ENCODE peak calls at places on chromosomes 16 and 17, in four cellular contexts. I is cardiac muscle cell, P is GM13977, R is nephron progenitor cell. V is an unnamed sample.

GRCh38 chr17:2189231-2189630 is 114.4 kb downstream of the SMG6 start:
- DNase-seq in I (no peak), P (no peak), R (no peak), V (no peak)

GRCh38 chr17:43467981-43468541 is 15.7 kb upstream of the DHX8 start:
- DNase-seq in I (no peak), P (no peak), R (peak), V (no peak)

GRCh38 chr16:67915831-67916723 is 15.6 kb downstream of the CTRL start:
- DNase-seq in I (no peak), P (no peak), R (no peak), V (no peak)

GRCh38 chr17:74773871-74774286 is 2.3 kb downstream of the NAT9 start:
- DNase-seq in I (no peak), P (no peak), R (no peak), V (no peak)

GRCh38 chr16:38941-39892 is 14.2 kb downstream of the POLR3K start:
- DNase-seq in I (no peak), P (peak), R (no peak), V (peak)

GRCh38 chr17:5560361-5560988 is 23.8 kb downstream of the NLRP1 start:
- DNase-seq in I (no peak), P (no peak), R (no peak), V (no peak)

GRCh38 chr17:29178750-29179231 is 1.4 kb downstream of the MYO18A start:
- DNase-seq in I (no peak), P (no peak), R (no peak), V (no peak)

GRCh38 chr16:7321661-7322060 is 11.0 kb upstream of the RBFOX1 start:
- DNase-seq in I (no peak), P (no peak), R (no peak), V (no peak)

GRCh38 chr17:28570716-28571254 is 539 bp downstream of the PIGS start:
- DNase-seq in I (peak), P (peak), R (peak), V (peak)

GRCh38 chr17:73820686-73821448 is 176.6 kb upstream of the SDK2 start:
- DNase-seq in I (peak), P (no peak), R (peak), V (no peak)

GRCh38 chr17:37483311-37484039 is 6.2 kb upstream of the DUSP14 start:
- DNase-seq in I (no peak), P (peak), R (no peak), V (peak)

GRCh38 chr17:36918260-36918691 is 19.0 kb upstream of the LHX1 start:
- DNase-seq in I (peak), P (no peak), R (no peak), V (no peak)

GRCh38 chr17:45006927-45007461 is 38.9 kb upstream of the C1QL1 start:
- DNase-seq in I (no peak), P (no peak), R (no peak), V (no peak)

GRCh38 chr17:49996121-49996494 is 1.1 kb upstream of the DLX3 start:
- DNase-seq in I (no peak), P (no peak), R (no peak), V (no peak)

GRCh38 chr16:82979406-82980111 is 352.8 kb downstream of the CDH13 start:
- DNase-seq in I (no peak), P (no peak), R (no peak), V (no peak)

GRCh38 chr16:7090628-7091115 is 242.0 kb upstream of the RBFOX1 start:
- DNase-seq in I (no peak), P (no peak), R (no peak), V (no peak)

GRCh38 chr17:78706271-78706915 is 75.7 kb downstream of the CYTH1 start:
- DNase-seq in I (no peak), P (peak), R (no peak), V (peak)

GRCh38 chr17:13372432-13372831 is 229.3 kb downstream of the HS3ST3A1 start:
- DNase-seq in I (no peak), P (no peak), R (no peak), V (no peak)

GRCh38 chr17:3575506-3575905 is 17.9 kb upstream of the TRPV3 start:
- DNase-seq in I (no peak), P (no peak), R (no peak), V (no peak)

GRCh38 chr17:64546716-64547115 is 39.9 kb downstream of the CEP95 start:
- DNase-seq in I (no peak), P (no peak), R (no peak), V (no peak)

GRCh38 chr16:68510775-68511174 is 28.3 kb upstream of the ZFP90 start:
- DNase-seq in I (no peak), P (no peak), R (no peak), V (no peak)

GRCh38 chr16:56401482-56401881 is 23.9 kb downstream of the AMFR start:
- DNase-seq in I (no peak), P (no peak), R (no peak), V (peak)

GRCh38 chr17:48907713-48908046 is 527 bp upstream of the UBE2Z start:
- DNase-seq in I (no peak), P (no peak), R (no peak), V (no peak)

GRCh38 chr17:35865412-35866355 is 3.0 kb downstream of the HEATR9 start:
- DNase-seq in I (no peak), P (no peak), R (no peak), V (no peak)

GRCh38 chr16:19698480-19699465 is 19.3 kb downstream of the KNOP1 start:
- DNase-seq in I (no peak), P (no peak), R (no peak), V (no peak)

GRCh38 chr17:57366558-57367351 is 110.4 kb downstream of the MSI2 start:
- DNase-seq in I (no peak), P (no peak), R (no peak), V (no peak)

GRCh38 chr16:56041556-56042140 is 149.6 kb upstream of the GNAO1 start:
- DNase-seq in I (peak), P (peak), R (peak), V (peak)

GRCh38 chr17:79948918-79949645 is 86.6 kb downstream of the TBC1D16 start:
- DNase-seq in I (no peak), P (no peak), R (no peak), V (no peak)

GRCh38 chr16:67387479-67388079 is 5.7 kb downstream of the TPPP3 start:
- DNase-seq in I (no peak), P (no peak), R (no peak), V (no peak)

GRCh38 chr17:28397687-28398279 is 8.2 kb downstream of the SLC46A1 start:
- DNase-seq in I (no peak), P (no peak), R (no peak), V (no peak)

GRCh38 chr17:46063239-46063638 is 64.2 kb downstream of the STH start:
- DNase-seq in I (no peak), P (no peak), R (no peak), V (no peak)

GRCh38 chr16:74257061-74257460 is 39.6 kb upstream of the PSMD7 start:
- DNase-seq in I (no peak), P (no peak), R (no peak), V (peak)

GRCh38 chr17:72926171-72926570 is 166.3 kb downstream of the SLC39A11 start:
- DNase-seq in I (no peak), P (no peak), R (no peak), V (no peak)

GRCh38 chr17:72187544-72187943 is 66.7 kb downstream of the SOX9 start:
- DNase-seq in I (no peak), P (no peak), R (peak), V (no peak)

GRCh38 chr17:2137342-2138098 is 82.6 kb downstream of the HIC1 start:
- DNase-seq in I (no peak), P (peak), R (no peak), V (peak)

GRCh38 chr17:58273453-58274104 is 7.2 kb downstream of the MPO start:
- DNase-seq in I (no peak), P (peak), R (no peak), V (peak)

GRCh38 chr17:74513987-74514631 is 17.2 kb downstream of the CD300LB start:
- DNase-seq in I (peak), P (no peak), R (no peak), V (peak)

GRCh38 chr17:57253307-57254065 is 2.8 kb upstream of the MSI2 start:
- DNase-seq in I (no peak), P (no peak), R (no peak), V (no peak)

GRCh38 chr17:3972931-3973330 is 8.7 kb upstream of the ATP2A3 start:
- DNase-seq in I (no peak), P (no peak), R (no peak), V (no peak)

GRCh38 chr17:42403150-42403549 is 14.9 kb upstream of the STAT3 start:
- DNase-seq in I (peak), P (peak), R (peak), V (peak)
- TF ChIP-seq CTCF in I (peak), P (peak), R (peak), V (peak)

GRCh38 chr17:82601447-82602000 is 46.7 kb downstream of the WDR45B start:
- DNase-seq in I (no peak), P (no peak), R (no peak), V (no peak)
- TF ChIP-seq CTCF in I (no peak), P (no peak), R (no peak), V (no peak)

DNA sequence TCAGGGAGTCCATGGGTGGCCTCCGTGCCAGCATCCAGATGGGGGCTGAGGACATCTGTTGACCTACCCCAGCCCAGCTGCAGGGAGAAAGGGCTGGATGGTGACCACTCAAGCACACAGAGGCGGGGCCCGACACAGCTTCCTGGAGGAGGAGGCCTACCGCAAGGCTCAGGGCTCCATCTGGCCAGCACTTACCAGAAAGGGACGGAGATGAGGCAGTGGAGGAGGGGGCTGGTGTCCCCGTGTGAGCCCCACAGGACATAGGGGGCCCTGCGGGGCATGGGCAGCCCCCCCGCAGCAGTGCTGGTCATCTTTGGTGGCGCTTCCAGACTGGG is 147.5 kb upstream of the CIBAR2 start:
- DNase-seq in I (no peak), P (no peak), R (peak), V (no peak)
- TF ChIP-seq CTCF in I (no peak), P (no peak), R (no peak), V (no peak)

DNA sequence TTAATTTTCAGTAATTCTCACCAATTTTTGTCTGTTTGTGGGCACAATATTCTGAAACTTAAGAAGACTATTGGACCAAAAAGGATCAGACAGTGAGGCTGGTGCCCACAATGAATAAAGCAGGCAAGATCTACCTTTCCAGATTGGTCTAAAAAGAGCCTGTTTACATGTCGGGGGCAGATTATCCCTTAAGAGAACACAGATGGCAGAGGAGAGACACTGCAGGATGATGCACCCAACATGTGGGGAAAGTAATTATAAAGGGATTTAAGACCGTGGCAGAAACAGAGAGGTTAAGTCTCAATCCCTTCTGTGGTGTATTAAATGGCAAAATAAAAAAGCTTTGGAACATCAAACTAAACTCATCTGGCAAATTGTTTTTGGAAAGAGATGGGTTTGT is 331.8 kb upstream of the CDH11 start:
- DNase-seq in I (no peak), P (no peak), R (no peak), V (no peak)
- TF ChIP-seq CTCF in I (no peak), P (no peak), R (no peak), V (no peak)

DNA sequence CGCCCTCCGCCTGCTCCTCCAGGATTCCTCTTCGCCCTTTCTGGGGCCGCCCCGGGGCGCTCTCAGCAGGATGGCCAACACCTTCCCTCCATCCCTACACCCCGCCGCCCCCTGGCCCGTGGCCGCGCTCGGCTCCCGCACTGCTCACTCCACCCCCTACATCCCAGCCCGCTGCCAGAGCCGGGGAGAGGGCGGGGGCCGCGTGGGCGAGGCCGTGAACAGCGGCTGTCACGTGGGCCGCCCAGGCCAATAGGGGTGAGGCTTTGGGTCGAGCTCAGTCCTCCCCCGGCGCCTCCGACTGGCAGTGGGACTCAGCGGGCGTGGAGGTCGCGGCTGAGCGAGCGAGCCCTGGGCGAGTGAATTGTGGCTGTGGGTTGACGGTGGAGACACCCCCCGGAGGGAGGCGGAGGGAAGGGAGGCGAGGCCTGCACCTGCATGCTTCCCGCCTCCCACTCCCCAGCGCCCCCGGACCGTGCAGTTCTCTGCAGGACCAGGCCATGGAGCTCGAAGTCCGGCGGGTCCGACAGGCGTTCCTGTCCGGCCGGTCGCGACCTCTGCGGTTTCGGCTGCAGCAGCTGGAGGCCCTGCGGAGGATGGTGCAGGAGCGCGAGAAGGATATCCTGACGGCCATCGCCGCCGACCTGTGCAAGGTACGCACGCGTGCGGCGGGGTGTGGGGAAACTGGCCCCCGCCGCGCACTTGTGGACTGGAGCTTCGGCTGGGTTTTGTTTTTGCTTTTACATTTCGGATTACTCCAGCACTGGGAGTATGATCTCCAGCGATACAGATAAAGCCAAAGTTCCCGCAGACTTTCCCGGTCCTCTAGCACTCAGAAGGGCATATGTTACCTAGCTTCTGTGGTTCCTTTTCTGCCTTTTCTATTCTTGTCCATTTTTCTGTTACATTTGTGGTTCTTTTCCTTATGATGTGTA is at the start of gene ALDH3A2:
- DNase-seq in I (peak), P (peak), R (peak), V (peak)
- TF ChIP-seq CTCF in I (peak), P (peak), R (no peak), V (peak)

GRCh38 chr17:76775021-76775420 is 37.1 kb downstream of the MFSD11 start:
- DNase-seq in I (no peak), P (no peak), R (no peak), V (no peak)

DNA sequence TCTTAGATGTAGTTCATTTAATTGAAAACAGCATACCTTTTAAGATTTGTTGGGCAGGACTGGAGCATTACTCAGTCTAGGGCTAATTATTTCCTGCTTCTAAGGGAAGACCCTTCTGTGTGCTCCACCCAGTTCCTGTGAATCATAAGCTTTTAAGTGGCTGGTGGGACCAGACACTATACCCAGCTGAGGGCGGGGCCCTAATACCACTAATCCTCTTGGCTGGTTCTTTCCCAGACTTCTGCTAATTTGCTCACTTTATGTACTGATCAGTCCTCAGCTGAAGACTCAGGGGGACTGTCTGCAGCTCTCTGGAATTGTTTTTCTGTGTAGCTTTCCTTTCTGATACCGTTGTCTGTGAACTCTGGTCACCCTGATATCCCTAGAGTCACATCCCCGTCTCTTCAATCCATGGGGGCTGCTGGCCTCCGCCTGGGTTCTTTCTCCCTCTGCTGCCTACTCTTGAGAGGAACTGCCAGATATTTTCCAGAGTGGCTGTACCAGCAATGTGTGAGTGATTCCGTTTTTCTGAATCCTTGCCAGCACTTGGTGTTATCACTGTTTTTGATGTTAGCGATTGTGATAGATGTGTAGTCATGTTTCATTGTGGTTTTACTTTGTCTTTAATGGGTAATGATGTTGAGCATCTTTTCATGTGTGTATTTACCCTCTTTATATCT is 35.1 kb downstream of the MFSD11 start:
- DNase-seq in I (peak), P (no peak), R (no peak), V (no peak)
- TF ChIP-seq CTCF in I (no peak), P (no peak), R (no peak), V (no peak)

GRCh38 chr16:1917056-1917664 is 1.1 kb downstream of the HS3ST6 start:
- DNase-seq in I (no peak), P (no peak), R (no peak), V (no peak)
- TF ChIP-seq CTCF in I (no peak), P (no peak), R (no peak), V (no peak)

V was measured in GM10248.